ENCODE peak calls at places on chromosomes 13 and 19, in four cellular contexts. Z, V, T and G are unnamed samples.

GRCh38 chr13:65336106-65336603 is 1894.0 kb downstream of the PCDH9 start:
- DNase-seq in T (no peak), Z (no peak), V (no peak), G (no peak)

GRCh38 chr13:41516760-41517159 is 59.4 kb downstream of the RGCC start:
- DNase-seq in Z (no peak), V (no peak), T (no peak), G (no peak)

GRCh38 chr19:7917292-7918061 is 2.7 kb upstream of the SNAPC2 start:
- DNase-seq in T (peak), Z (peak), V (no peak), G (no peak)

GRCh38 chr19:15159251-15159650 is 41.5 kb downstream of the NOTCH3 start:
- DNase-seq in Z (no peak), T (no peak), V (no peak), G (no peak)

GRCh38 chr19:9862897-9863296 is 27.8 kb downstream of the PIN1 start:
- DNase-seq in T (no peak), V (no peak), Z (no peak), G (no peak)

GRCh38 chr13:96081888-96082287 is 8.0 kb upstream of the HS6ST3 start:
- DNase-seq in V (no peak), Z (no peak), T (no peak), G (no peak)

GRCh38 chr19:5993516-5994406 is 15.8 kb upstream of the RANBP3 start:
- DNase-seq in V (no peak), Z (peak), T (no peak), G (no peak)

GRCh38 chr19:44640518-44640917 is 3.2 kb upstream of the PVR start:
- DNase-seq in T (peak), Z (no peak), V (no peak), G (peak)